ENCODE peak calls at places on chromosomes 11 and 22, in five cellular contexts. B is HepG2, J is GM12878, D is K562, K is H1. S is an unnamed sample.

GRCh38 chr11:61345170-61345610 is 12.2 kb downstream of the TKFC start:
- DNase-seq in D (no peak), B (no peak), J (no peak), K (no peak), S (peak; percentile 92)

GRCh38 chr11:37512156-37512780 is 914.2 kb upstream of the RAG2 start:
- DNase-seq in D (no peak), K (no peak), B (no peak), J (no peak), S (no peak)

GRCh38 chr22:41445171-41446056 is 1.2 kb downstream of the TOB2 start:
- DNase-seq in B (no peak), K (peak; percentile 55), D (peak; percentile 61), J (no peak), S (no peak)

GRCh38 chr11:2797181-2797711 is 88.3 kb downstream of the CDKN1C start:
- DNase-seq in K (peak; percentile 47), J (no peak), B (no peak), D (no peak), S (no peak)

GRCh38 chr11:34150494-34151151 is 45.2 kb downstream of the NAT10 start:
- DNase-seq in J (no peak), D (no peak), B (no peak), K (no peak), S (peak; percentile 82)

GRCh38 chr22:45688606-45689080 is 17.0 kb downstream of the ATXN10 start:
- DNase-seq in J (no peak), K (no peak), B (no peak), D (no peak), S (peak; percentile 23)

GRCh38 chr11:130103296-130103814 is 33.7 kb downstream of the APLP2 start:
- DNase-seq in B (no peak), K (no peak), D (peak; percentile 35), J (no peak), S (peak; percentile 35)

GRCh38 chr22:46090631-46091201 is 59.6 kb upstream of the PPARA start:
- DNase-seq in D (no peak), K (no peak), J (no peak), B (no peak), S (no peak)

GRCh38 chr11:133835258-133836075 is 9.8 kb downstream of the SPATA19 start:
- DNase-seq in B (peak; percentile 61), J (peak; percentile 23), D (peak; percentile 46), K (peak; percentile 78), S (peak; percentile 79)

GRCh38 chr11:12019337-12019736 is 10.9 kb upstream of the DKK3 start:
- DNase-seq in J (no peak), K (no peak), D (peak; percentile 30), B (peak; percentile 62), S (no peak)

GRCh38 chr22:42172385-42173172 is 42.0 kb upstream of the CYP2D6 start:
- DNase-seq in J (no peak), B (peak; percentile 74), D (no peak), K (no peak), S (peak; percentile 56)

DNA sequence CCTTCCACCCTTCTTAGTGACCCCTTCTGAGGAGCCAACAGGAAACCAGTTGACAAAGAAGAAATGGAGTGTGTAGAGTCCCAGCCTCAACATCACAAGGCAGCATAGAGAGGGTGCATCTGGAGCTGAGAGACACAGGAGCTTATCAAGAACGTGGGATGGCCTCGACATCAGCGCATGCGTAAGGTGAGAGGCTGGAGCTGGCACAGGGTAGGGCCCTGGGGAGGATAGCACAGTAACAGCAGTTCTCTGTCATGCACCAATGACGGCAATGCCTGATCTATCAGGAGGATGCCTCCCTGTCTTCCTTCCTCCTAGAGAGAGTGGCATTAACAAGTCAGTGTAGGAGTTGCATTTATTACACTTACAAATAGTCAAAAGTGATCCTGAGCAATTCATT is 426.1 kb downstream of the NTM start:
- DNase-seq in K (no peak), D (no peak), J (no peak), B (no peak), S (no peak)
- TF ChIP-seq RAD21 in K (no peak), D (no peak), J (no peak), B (no peak), S (no peak)

GRCh38 chr11:86696004-86696403 is 23.6 kb upstream of the ME3 start:
- DNase-seq in K (no peak), D (no peak), B (peak; percentile 11), J (no peak), S (no peak)

GRCh38 chr11:86699036-86699791 is 26.8 kb upstream of the ME3 start:
- DNase-seq in B (no peak), K (no peak), J (no peak), D (no peak), S (no peak)

GRCh38 chr11:86695391-86695790 is 23.0 kb upstream of the ME3 start:
- DNase-seq in B (no peak), D (no peak), K (no peak), J (no peak), S (no peak)

GRCh38 chr11:86696451-86696850 is 24.0 kb upstream of the ME3 start:
- DNase-seq in J (no peak), K (no peak), B (no peak), D (no peak), S (no peak)

DNA sequence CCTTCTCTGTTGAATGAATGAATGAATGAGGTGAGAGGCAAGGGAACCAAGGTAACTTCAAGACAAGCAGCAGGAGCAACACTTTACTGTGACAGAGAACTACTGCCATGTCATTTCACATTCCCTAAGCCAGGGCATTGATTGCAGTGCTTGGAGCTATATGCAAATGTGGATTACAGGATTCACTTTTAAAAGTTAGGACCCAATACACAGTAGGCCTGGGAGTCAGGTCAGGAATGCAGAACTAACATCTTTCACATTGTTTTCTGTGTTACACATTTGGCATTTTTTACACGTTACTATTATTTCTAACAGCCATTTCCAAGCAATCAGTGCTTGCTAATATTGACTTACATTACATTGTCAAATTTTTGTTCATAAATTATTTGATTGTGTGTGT is 26.2 kb upstream of the ME3 start:
- DNase-seq in J (no peak), D (no peak), B (no peak), K (no peak), S (no peak)
- TF ChIP-seq TAF1 in J (no peak), D (no peak), B (no peak), K (no peak), S (no peak)

GRCh38 chr11:110409174-110409573 is 20.6 kb upstream of the FDX1 start:
- DNase-seq in B (no peak), K (no peak), J (no peak), D (no peak), S (no peak)

GRCh38 chr11:110415081-110415480 is 14.7 kb upstream of the FDX1 start:
- DNase-seq in K (no peak), D (no peak), B (no peak), J (no peak), S (no peak)

DNA sequence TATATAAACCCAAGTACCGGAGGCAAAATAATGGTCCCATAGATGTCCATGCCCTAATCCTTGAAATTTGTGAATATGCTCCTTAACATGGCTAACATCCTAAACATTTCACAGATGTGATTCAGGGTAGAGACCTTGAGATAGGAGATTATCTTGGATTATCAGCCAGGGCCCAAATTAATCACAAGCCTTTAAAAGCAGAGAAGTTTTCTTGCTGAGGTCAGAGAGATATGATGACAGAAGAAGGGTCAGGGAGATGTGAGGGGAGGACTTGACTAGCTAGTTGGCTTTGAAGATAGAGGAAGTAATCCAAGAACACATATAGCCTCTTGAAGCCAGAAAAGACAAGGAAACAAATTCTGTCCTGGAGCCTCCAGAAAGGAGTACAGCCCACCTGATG is 19.1 kb upstream of the FDX1 start:
- DNase-seq in K (no peak), B (no peak), J (no peak), D (no peak), S (no peak)
- TF ChIP-seq RAD21 in K (no peak), B (no peak), J (no peak), D (no peak), S (no peak)

GRCh38 chr22:19707347-19708322 is 6.7 kb upstream of the SEPTIN5 start:
- DNase-seq in K (peak; percentile 51), D (no peak), B (no peak), J (no peak), S (peak; percentile 20)
- TF ChIP-seq TAF1 in K (no peak), D (no peak), B (no peak), J (no peak), S (no peak)

GRCh38 chr11:77136784-77137420 is 8.9 kb downstream of the MYO7A start:
- DNase-seq in K (no peak), B (no peak), D (no peak), J (no peak), S (no peak)
- TF ChIP-seq RAD21 in K (no peak), B (no peak), D (no peak), J (no peak), S (no peak)

GRCh38 chr11:117907276-117908110 is 21.7 kb downstream of the TMPRSS13 start:
- DNase-seq in D (peak; percentile 95), K (peak; percentile 92), J (peak; percentile 54), B (peak; percentile 12), S (peak; percentile 74)

GRCh38 chr11:117908261-117908895 is 20.8 kb downstream of the TMPRSS13 start:
- DNase-seq in D (peak; percentile 43), J (no peak), K (no peak), B (no peak), S (peak; percentile 45)

GRCh38 chr11:117908959-117909610 is 20.1 kb downstream of the TMPRSS13 start:
- DNase-seq in J (no peak), K (no peak), D (peak; percentile 51), B (no peak), S (peak; percentile 83)

GRCh38 chr11:117905524-117905923 is 23.7 kb downstream of the TMPRSS13 start:
- DNase-seq in K (no peak), D (no peak), B (no peak), J (no peak), S (no peak)

GRCh38 chr11:117906710-117907109 is 22.5 kb downstream of the TMPRSS13 start:
- DNase-seq in B (no peak), J (no peak), K (no peak), D (no peak), S (no peak)
- TF ChIP-seq TAF1 in B (no peak), J (no peak), K (no peak), D (no peak), S (no peak)

GRCh38 chr22:39960791-39961746 is 872 bp downstream of the TMA7B start:
- DNase-seq in B (no peak), D (peak; percentile 89), K (no peak), J (peak; percentile 96), S (no peak)
- TF ChIP-seq RAD21 in B (no peak), D (no peak), K (no peak), J (no peak), S (no peak)

DNA sequence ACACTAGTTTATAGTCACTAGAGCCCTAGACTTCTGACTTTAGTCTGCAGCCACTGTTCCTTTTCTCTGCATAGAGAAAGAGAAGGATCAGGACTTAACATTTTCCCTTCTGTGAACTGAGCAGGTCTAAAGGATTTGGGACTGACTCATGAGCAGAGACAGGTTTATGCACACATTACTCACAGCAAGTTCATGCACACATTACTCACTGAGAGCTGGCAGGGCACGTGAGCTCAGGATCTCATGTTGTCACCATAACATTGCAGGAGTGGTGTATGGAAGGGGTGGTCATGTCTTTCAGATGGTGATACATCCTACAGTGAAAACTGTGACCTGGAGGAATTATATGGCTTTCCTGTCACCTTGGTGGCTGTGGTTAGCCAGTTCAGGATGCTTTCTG is 56.4 kb downstream of the CEP164 start:
- DNase-seq in D (no peak), J (no peak), K (no peak), B (peak; percentile 13), S (no peak)
- TF ChIP-seq TAF1 in D (no peak), J (no peak), K (no peak), B (no peak), S (no peak)

S was measured in SK-N-SH.